ENCODE peak calls at places on chromosomes 13 and 19, in eight cellular contexts. T is AG04449, G is astrocyte of the spinal cord, F is epithelial cell of esophagus, V is transverse colon, M is HFF-Myc, A is A673, C is fibroblast of villous mesenchyme. H is an unnamed sample.

GRCh38 chr13:33262069-33262487 is 23.5 kb downstream of the STARD13 start:
- DNase-seq in V (peak), C (peak), G (no peak), T (no peak), M (no peak), A (no peak), F (peak), H (peak)

GRCh38 chr13:98476538-98476966 is 100.4 kb downstream of the STK24 start:
- DNase-seq in V (peak), G (peak), A (peak), M (peak), F (peak), C (peak), T (peak), H (peak)

GRCh38 chr13:44368599-44369368 is 4.8 kb upstream of the SERP2 start:
- DNase-seq in F (no peak), M (no peak), A (no peak), T (no peak), G (no peak), C (peak), V (peak), H (no peak)

GRCh38 chr19:36528921-36529518 is 949 bp upstream of the ZNF260 start:
- DNase-seq in M (no peak), T (no peak), C (no peak), G (no peak), V (no peak), A (peak), F (no peak), H (no peak)

GRCh38 chr19:9913237-9914000 is 22.9 kb downstream of the OLFM2 start:
- DNase-seq in G (no peak), V (peak), T (no peak), M (no peak), A (peak), C (peak), F (no peak), H (no peak)

GRCh38 chr19:11570039-11570462 is 7.4 kb downstream of the ACP5 start:
- DNase-seq in V (no peak), M (no peak), F (no peak), A (no peak), T (no peak), C (no peak), G (no peak), H (no peak)

GRCh38 chr19:3115916-3116602 is 19.8 kb upstream of the GNA15 start:
- DNase-seq in A (no peak), G (no peak), C (no peak), F (no peak), M (no peak), V (no peak), T (no peak), H (no peak)

GRCh38 chr19:17497149-17497798 is 14.2 kb upstream of the PGLS start:
- DNase-seq in A (no peak), M (no peak), G (no peak), T (no peak), V (no peak), F (no peak), C (no peak), H (no peak)

GRCh38 chr13:113863511-113864302 is at the start of gene GAS6:
- DNase-seq in G (peak), V (peak), M (no peak), F (peak), T (no peak), A (no peak), C (peak), H (peak)

GRCh38 chr19:54422136-54422535 is 6.9 kb downstream of the TTYH1 start:
- DNase-seq in A (no peak), G (no peak), F (no peak), M (no peak), T (no peak), V (no peak), C (no peak), H (no peak)

GRCh38 chr13:85974604-85975366 is 175.6 kb upstream of the SLITRK6 start:
- DNase-seq in M (no peak), C (no peak), V (no peak), T (no peak), G (no peak), A (no peak), F (peak), H (no peak)

GRCh38 chr19:9039728-9040127 is 29.5 kb upstream of the MUC16 start:
- DNase-seq in V (no peak), G (no peak), A (no peak), T (no peak), F (peak), C (no peak), M (no peak), H (no peak)

GRCh38 chr19:28878862-28879566 is 333.9 kb downstream of the UQCRFS1 start:
- DNase-seq in G (peak), V (peak), T (no peak), M (peak), A (peak), F (peak), C (peak), H (peak)

GRCh38 chr13:109595466-109595865 is 190.9 kb downstream of the IRS2 start:
- DNase-seq in A (no peak), G (no peak), V (no peak), C (peak), T (no peak), M (no peak), F (no peak), H (no peak)

GRCh38 chr19:970695-971094 is 13.4 kb upstream of the WDR18 start:
- DNase-seq in G (no peak), T (no peak), C (peak), V (no peak), M (no peak), A (no peak), F (no peak), H (no peak)

GRCh38 chr13:112103971-112104872 is 37.3 kb downstream of the SOX1 start:
- DNase-seq in V (no peak), A (peak), T (no peak), C (no peak), G (no peak), M (no peak), F (no peak), H (no peak)

GRCh38 chr13:79491715-79492114 is 10.8 kb downstream of the NDFIP2 start:
- DNase-seq in G (peak), F (peak), V (no peak), M (peak), C (peak), T (peak), A (no peak), H (peak)

GRCh38 chr13:59531571-59532091 is 632.1 kb downstream of the DIAPH3 start:
- DNase-seq in M (peak), T (peak), A (peak), F (peak), C (peak), V (peak), G (peak), H (peak)

GRCh38 chr13:103287659-103288058 is 221.4 kb upstream of the SLC10A2 start:
- DNase-seq in V (no peak), T (no peak), A (no peak), G (peak), F (peak), C (no peak), M (no peak), H (peak)

DNA sequence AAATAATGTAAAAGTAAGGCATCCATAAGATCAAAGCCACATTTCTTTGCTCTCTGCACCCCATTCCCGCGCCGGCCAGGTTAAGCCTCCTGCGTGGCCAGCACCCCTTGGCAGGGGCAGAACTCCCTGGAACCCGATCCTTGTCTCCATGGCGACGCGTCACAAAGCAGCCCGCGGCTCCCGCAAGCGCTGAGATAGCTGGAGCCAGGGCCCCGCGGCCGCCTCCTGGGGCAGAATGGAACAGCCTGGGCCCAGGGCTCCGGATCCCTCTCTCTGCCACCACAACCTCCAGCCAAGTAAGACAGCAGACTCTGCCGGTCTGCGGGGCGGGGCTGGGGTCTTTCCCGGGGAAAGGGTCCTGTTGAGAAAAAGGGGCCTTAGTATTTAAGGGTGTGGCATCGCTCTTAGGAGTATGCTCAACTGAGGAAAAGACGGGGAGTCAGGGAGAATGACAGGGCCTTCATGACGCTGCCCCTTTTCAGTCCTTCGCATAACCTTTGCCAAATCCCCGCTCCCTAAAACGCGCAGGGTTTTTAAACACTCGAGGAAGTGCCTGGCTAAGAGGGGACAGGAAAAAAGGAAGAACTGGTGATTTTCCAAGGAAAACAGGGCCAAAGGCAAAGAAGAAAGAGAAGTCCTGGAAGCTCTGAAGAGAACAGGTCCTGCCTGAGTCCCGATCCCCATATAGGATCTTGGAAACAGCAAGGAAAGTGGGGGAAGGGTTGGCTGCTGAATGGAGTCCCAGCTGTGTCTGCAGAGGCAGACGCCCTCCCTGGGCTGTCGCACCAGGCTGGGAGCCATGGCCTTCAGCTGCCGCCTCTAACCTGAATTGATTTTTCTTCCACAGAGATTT is at the start of gene TEX26:
- DNase-seq in T (no peak), G (peak), A (no peak), V (no peak), F (no peak), C (no peak), M (no peak), H (no peak)
- H3K4me3 ChIP-seq in T (no peak), G (no peak), A (no peak), V (no peak), F (no peak), C (no peak), M (no peak), H (no peak)

DNA sequence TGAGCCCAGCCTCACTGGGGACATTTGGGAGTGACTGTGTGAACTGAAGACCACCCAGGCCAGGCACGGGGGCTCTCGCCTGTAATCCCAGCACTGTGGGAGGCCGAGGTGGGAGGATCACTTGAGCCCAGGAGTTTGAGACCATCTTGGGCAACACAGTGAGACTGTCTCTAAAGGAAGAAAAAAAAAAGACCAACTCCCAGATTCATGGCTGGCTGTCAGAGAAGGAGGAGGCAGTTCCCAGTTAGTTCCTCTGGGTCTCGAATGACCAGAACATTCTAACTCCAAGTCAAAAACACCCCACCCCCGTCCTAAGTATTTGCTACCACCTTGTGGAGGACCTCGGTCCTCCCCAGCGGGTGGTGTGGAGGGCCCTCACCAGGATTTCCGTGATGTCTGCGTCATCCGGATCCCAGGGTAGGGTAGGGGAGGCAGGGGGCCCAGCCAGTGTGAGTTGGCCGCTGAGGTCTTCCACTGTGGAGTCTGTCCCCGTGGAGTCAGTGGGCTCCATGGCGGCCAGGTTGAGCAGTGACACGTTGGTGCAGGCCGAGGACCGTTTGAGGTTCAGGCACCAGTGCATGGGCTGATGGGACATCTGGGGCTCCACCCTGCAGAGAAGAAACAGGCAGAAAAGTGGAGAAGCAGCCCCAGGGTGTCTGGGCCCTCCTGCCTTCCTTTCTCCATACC is 1.3 kb downstream of the TSKS start:
- DNase-seq in T (no peak), V (no peak), C (peak), F (no peak), A (no peak), G (peak), M (no peak), H (peak)
- TF ChIP-seq CTCF in T (peak), V (no peak), C (peak), F (peak), A (no peak), G (peak), M (peak), H (peak)

GRCh38 chr13:84491952-84492351 is 609.7 kb upstream of the SLITRK1 start:
- DNase-seq in V (no peak), F (no peak), G (no peak), A (no peak), C (no peak), T (no peak), M (no peak), H (no peak)
- H3K4me3 ChIP-seq in V (no peak), F (no peak), G (no peak), A (no peak), C (no peak), T (no peak), M (no peak), H (no peak)

GRCh38 chr13:27869436-27870090 is 50.2 kb upstream of the PDX1 start:
- DNase-seq in G (no peak), V (no peak), C (no peak), F (no peak), A (no peak), T (no peak), M (no peak), H (no peak)
- TF ChIP-seq CTCF in G (no peak), V (no peak), C (no peak), F (no peak), A (peak), T (no peak), M (no peak), H (no peak)

GRCh38 chr19:49496574-49497008 is 357 bp downstream of the RPS11 start:
- DNase-seq in T (no peak), C (no peak), V (no peak), M (no peak), G (no peak), F (no peak), A (no peak), H (no peak)

GRCh38 chr19:49497047-49497789 is 984 bp downstream of the RPS11 start:
- DNase-seq in A (peak), V (peak), F (peak), T (no peak), M (no peak), G (peak), C (peak), H (peak)

GRCh38 chr19:49497790-49498106 is 1.5 kb downstream of the RPS11 start:
- DNase-seq in C (no peak), M (no peak), V (no peak), G (no peak), T (no peak), F (no peak), A (no peak), H (no peak)

GRCh38 chr19:49499030-49499670 is 2.9 kb downstream of the RPS11 start:
- DNase-seq in V (no peak), A (no peak), T (no peak), M (no peak), G (no peak), C (no peak), F (no peak), H (no peak)

GRCh38 chr19:49498475-49498874 is 2.2 kb downstream of the RPS11 start:
- DNase-seq in V (no peak), C (no peak), T (no peak), M (no peak), F (no peak), A (no peak), G (no peak), H (no peak)
- H3K4me3 ChIP-seq in V (no peak), C (no peak), T (no peak), M (peak), F (no peak), A (peak), G (no peak), H (peak)

GRCh38 chr13:41848435-41849255 is 112.3 kb downstream of the VWA8 start:
- DNase-seq in C (no peak), G (peak), V (no peak), M (no peak), T (peak), F (peak), A (no peak), H (peak)
- TF ChIP-seq CTCF in C (peak), G (peak), V (no peak), M (no peak), T (no peak), F (peak), A (peak), H (peak)

GRCh38 chr19:19822148-19822429 is 539 bp upstream of the ZNF506 start:
- DNase-seq in G (no peak), C (no peak), V (peak), M (no peak), T (no peak), F (no peak), A (peak), H (no peak)
- H3K4me3 ChIP-seq in G (peak), C (peak), V (peak), M (peak), T (peak), F (peak), A (peak), H (peak)

DNA sequence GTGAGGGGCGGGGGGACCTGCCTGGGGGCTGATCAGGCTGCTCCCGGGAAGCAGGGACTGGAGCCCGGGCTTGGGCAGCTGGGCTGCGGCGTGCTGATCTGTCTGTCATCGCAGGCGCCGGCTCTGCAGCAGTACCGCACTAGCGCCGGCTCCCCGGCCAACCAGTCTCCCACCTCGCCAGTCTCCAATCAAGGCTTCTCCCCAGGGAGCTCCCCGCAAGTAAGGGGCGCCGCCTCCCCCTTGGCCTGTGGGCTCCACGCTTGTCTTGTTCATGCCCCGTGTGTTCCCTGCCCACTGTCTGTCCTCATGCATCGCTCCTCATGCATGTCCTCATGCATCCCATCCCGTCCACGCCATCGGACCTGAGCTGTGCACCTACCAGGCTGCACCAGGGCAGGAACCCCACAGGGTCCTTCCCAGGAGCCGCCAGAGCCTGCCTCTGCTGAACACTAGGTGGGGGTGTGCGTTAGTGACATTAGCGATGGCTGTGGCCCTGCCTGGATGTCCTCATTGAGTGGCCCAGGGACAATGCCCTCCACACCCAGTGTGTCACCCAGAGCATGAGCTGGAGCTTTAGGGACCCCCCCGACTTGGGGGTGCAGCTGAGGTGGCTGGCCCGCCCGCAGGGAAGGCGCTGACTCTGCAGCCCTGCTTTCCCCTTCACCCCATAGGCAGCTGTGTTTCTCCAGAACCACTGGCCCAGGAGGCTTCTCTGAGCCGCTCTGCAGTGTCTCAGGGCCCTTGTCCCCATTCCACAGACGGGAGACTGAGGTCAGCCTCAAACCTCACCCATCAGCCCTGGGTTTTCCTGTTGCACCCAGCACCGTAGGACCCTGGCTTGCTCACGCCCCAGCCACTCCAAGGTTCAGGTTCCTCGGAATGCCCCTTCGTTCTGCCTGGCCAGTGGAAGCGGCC is 19.5 kb downstream of the COMP start:
- DNase-seq in V (no peak), M (no peak), A (peak), G (no peak), F (no peak), T (no peak), C (no peak), H (no peak)
- TF ChIP-seq CTCF in V (no peak), M (peak), A (peak), G (peak), F (peak), T (peak), C (peak), H (no peak)

H was measured in fibroblast of the aortic adventitia.